ENCODE peak calls at places on chromosomes 11 and 22, in nine cellular contexts. W is IMR-90, P is Peyer's patch, L is tibial nerve, F is body of pancreas, Q is NB4, H is K562, B is adrenal gland, J is thyroid gland. M is an unnamed sample.

GRCh38 chr22:47259990-47260389 is 497.5 kb downstream of the TBC1D22A start:
- DNase-seq in H (peak; percentile 20), B (no peak), J (no peak), Q (peak; percentile 22), F (no peak), W (no peak), P (no peak), L (no peak), M (no peak)

GRCh38 chr11:29135504-29135903 is 881.3 kb downstream of the KCNA4 start:
- DNase-seq in B (no peak), Q (no peak), J (no peak), W (peak; percentile 80), P (no peak), F (no peak), H (no peak), L (no peak), M (no peak)

GRCh38 chr11:32939866-32940265 is 47.3 kb downstream of the QSER1 start:
- DNase-seq in W (no peak), P (no peak), J (no peak), F (no peak), B (no peak), H (no peak), L (no peak), Q (no peak), M (no peak)

GRCh38 chr22:39183991-39184585 is 31.6 kb upstream of the CBX7 start:
- DNase-seq in Q (no peak), L (no peak), J (no peak), F (peak; percentile 76), H (peak; percentile 43), B (no peak), W (peak; percentile 63), P (peak; percentile 14), M (no peak)

GRCh38 chr22:27223317-27224177 is 566.2 kb downstream of the MIAT start:
- DNase-seq in F (no peak), P (no peak), H (no peak), L (no peak), B (no peak), Q (no peak), W (peak; percentile 89), J (no peak), M (no peak)

GRCh38 chr11:495537-495931 is 11.5 kb downstream of the RNH1 start:
- DNase-seq in P (no peak), H (no peak), W (peak; percentile 51), B (no peak), J (no peak), Q (no peak), L (no peak), F (no peak), M (no peak)

GRCh38 chr11:118980191-118980881 is 8.8 kb downstream of the FOXR1 start:
- DNase-seq in Q (no peak), H (peak; percentile 92), P (no peak), L (peak; percentile 23), J (peak; percentile 91), B (peak; percentile 31), F (no peak), W (no peak), M (no peak)

GRCh38 chr11:1088927-1089737 is 14.5 kb downstream of the MUC2 start:
- DNase-seq in B (no peak), F (no peak), H (no peak), P (no peak), Q (no peak), L (no peak), W (no peak), J (no peak), M (no peak)

GRCh38 chr11:75403983-75404658 is 4.8 kb downstream of the RPS3 start:
- DNase-seq in H (no peak), J (no peak), F (no peak), L (no peak), Q (no peak), B (no peak), P (no peak), W (no peak), M (no peak)

GRCh38 chr11:134734446-134734845 is 322.4 kb upstream of the B3GAT1 start:
- DNase-seq in Q (no peak), B (no peak), W (no peak), F (no peak), L (no peak), P (no peak), J (peak; percentile 15), H (no peak), M (no peak)

GRCh38 chr11:36601145-36601544 is 3.1 kb upstream of the RAG2 start:
- DNase-seq in L (no peak), W (no peak), F (no peak), B (no peak), Q (peak; percentile 8), P (no peak), H (no peak), J (no peak), M (no peak)

GRCh38 chr11:63840356-63841060 is 1.6 kb downstream of the MARK2 start:
- DNase-seq in F (no peak), L (no peak), J (no peak), Q (no peak), B (no peak), H (peak; percentile 14), W (no peak), P (no peak), M (no peak)

GRCh38 chr11:45270946-45271345 is 15.2 kb downstream of the SYT13 start:
- DNase-seq in Q (no peak), F (no peak), B (no peak), J (no peak), W (no peak), P (no peak), H (no peak), L (no peak), M (no peak)

GRCh38 chr11:114060402-114061052 is 1.0 kb downstream of the ZBTB16 start:
- DNase-seq in P (no peak), W (no peak), H (no peak), J (no peak), F (peak; percentile 54), Q (peak; percentile 71), B (peak; percentile 44), L (no peak), M (no peak)
- TF ChIP-seq POLR2A in P (peak; percentile 12), W (no peak), H (no peak), J (no peak), F (peak; percentile 40), Q (no peak), B (peak; percentile 34), L (no peak), M (no peak)

GRCh38 chr22:50342651-50343540 is at the start of gene PPP6R2:
- DNase-seq in L (peak; percentile 76), Q (peak; percentile 76), B (peak; percentile 74), J (peak; percentile 78), F (peak; percentile 88), H (peak; percentile 81), W (peak; percentile 35), P (peak; percentile 84), M (no peak)
- TF ChIP-seq POLR2A in L (peak; percentile 39), Q (peak; percentile 28), B (peak; percentile 31), J (no peak), F (no peak), H (peak; percentile 51), W (peak; percentile 61), P (peak; percentile 49), M (peak; percentile 56)

GRCh38 chr11:15774021-15774862 is 582.1 kb downstream of the SOX6 start:
- DNase-seq in F (no peak), W (no peak), Q (no peak), B (no peak), J (no peak), L (no peak), P (no peak), H (no peak), M (no peak)
- TF ChIP-seq POLR2A in F (no peak), W (no peak), Q (no peak), B (no peak), J (no peak), L (no peak), P (no peak), H (no peak), M (no peak)

GRCh38 chr11:124122123-124122522 is 6.9 kb downstream of the VWA5A start:
- DNase-seq in F (no peak), J (no peak), Q (no peak), H (peak; percentile 79), B (no peak), P (no peak), L (no peak), W (no peak), M (no peak)
- TF ChIP-seq POLR2A in F (no peak), J (no peak), Q (no peak), H (no peak), B (no peak), P (no peak), L (no peak), W (no peak), M (no peak)